ENCODE peak calls at places on chromosome 1, in seven cellular contexts. Q is bronchial epithelial cell, P is progenitor cell of endocrine pancreas, C is NCI-H510A treated with DMSO at 0.1 percent for 48 hours, H is AG10803, M is EL, J is dorsolateral prefrontal cortex. A is an unnamed sample.

GRCh38 chr1:67688526-67689219 is 3.7 kb downstream of the GADD45A start:
- DNase-seq in Q (peak; percentile 69), P (no peak), C (no peak), H (no peak), M (peak; percentile 44), J (no peak), A (no peak)

GRCh38 chr1:232974971-232975370 is 24.6 kb downstream of the NTPCR start:
- DNase-seq in Q (no peak), P (no peak), C (no peak), H (peak; percentile 18), M (peak; percentile 13), J (no peak), A (no peak)

GRCh38 chr1:233735331-233735730 is 121.4 kb downstream of the KCNK1 start:
- DNase-seq in Q (no peak), P (no peak), C (no peak), H (no peak), M (no peak), J (no peak), A (no peak)

GRCh38 chr1:61519631-61520030 is 205.3 kb downstream of the TM2D1 start:
- DNase-seq in Q (peak; percentile 89), P (no peak), C (no peak), H (no peak), M (no peak), J (no peak), A (no peak)

GRCh38 chr1:93988634-93989350 is 79.6 kb upstream of the GCLM start:
- DNase-seq in Q (peak; percentile 97), P (no peak), C (no peak), H (peak; percentile 99), M (peak; percentile 36), J (no peak), A (peak; percentile 81)

GRCh38 chr1:165443539-165444289 is 1.2 kb downstream of the RXRG start:
- DNase-seq in Q (no peak), P (no peak), C (no peak), H (no peak), M (no peak), J (no peak), A (no peak)

GRCh38 chr1:180962178-180962577 is 49.5 kb downstream of the KIAA1614 start:
- DNase-seq in Q (peak; percentile 16), P (no peak), C (peak; percentile 39), H (no peak), M (no peak), J (no peak), A (no peak)

GRCh38 chr1:109201123-109201703 is 12.5 kb upstream of the SARS1 start:
- DNase-seq in Q (peak; percentile 97), P (no peak), C (no peak), H (peak; percentile 83), M (peak; percentile 86), J (peak; percentile 71), A (peak; percentile 84)

GRCh38 chr1:29465755-29466154 is 229.4 kb downstream of the PTPRU start:
- DNase-seq in Q (peak; percentile 10), P (no peak), C (no peak), H (peak; percentile 11), M (peak; percentile 20), J (no peak), A (no peak)

GRCh38 chr1:151881479-151881878 is 27.8 kb downstream of the THEM4 start:
- DNase-seq in Q (peak; percentile 55), P (no peak), C (no peak), H (no peak), M (no peak), J (no peak), A (no peak)